ENCODE peak calls at places on chromosomes 6 and 20, in four cellular contexts. G is fibroblast of mammary gland, T is cardiac fibroblast, C is A549. F is an unnamed sample.

GRCh38 chr6:7993952-7994351 is 70.2 kb downstream of the BLOC1S5 start:
- DNase-seq in G (no peak), C (no peak), T (no peak), F (no peak)

GRCh38 chr20:22921595-22922421 is 113.3 kb upstream of the SSTR4 start:
- DNase-seq in T (peak), C (peak), G (peak), F (no peak)

GRCh38 chr20:32089637-32090330 is 19.7 kb upstream of the TM9SF4 start:
- DNase-seq in T (no peak), C (no peak), G (no peak), F (no peak)

GRCh38 chr6:96086745-96087144 is 71.0 kb downstream of the FUT9 start:
- DNase-seq in C (no peak), G (no peak), T (no peak), F (no peak)

GRCh38 chr6:29552512-29553051 is 7.0 kb downstream of the UBD start:
- DNase-seq in T (peak), C (no peak), G (peak), F (no peak)

GRCh38 chr6:10453596-10453995 is 38.7 kb upstream of the TFAP2A start:
- DNase-seq in C (no peak), G (no peak), T (no peak), F (no peak)

GRCh38 chr6:168968228-168968627 is 285.4 kb downstream of the THBS2 start:
- DNase-seq in G (peak), C (no peak), T (peak), F (no peak)

GRCh38 chr6:105890521-105891244 is 195.5 kb upstream of the PRDM1 start:
- DNase-seq in C (no peak), G (no peak), T (no peak), F (no peak)

GRCh38 chr20:10625641-10626040 is 48.2 kb downstream of the JAG1 start:
- DNase-seq in G (no peak), T (no peak), C (no peak), F (no peak)

DNA sequence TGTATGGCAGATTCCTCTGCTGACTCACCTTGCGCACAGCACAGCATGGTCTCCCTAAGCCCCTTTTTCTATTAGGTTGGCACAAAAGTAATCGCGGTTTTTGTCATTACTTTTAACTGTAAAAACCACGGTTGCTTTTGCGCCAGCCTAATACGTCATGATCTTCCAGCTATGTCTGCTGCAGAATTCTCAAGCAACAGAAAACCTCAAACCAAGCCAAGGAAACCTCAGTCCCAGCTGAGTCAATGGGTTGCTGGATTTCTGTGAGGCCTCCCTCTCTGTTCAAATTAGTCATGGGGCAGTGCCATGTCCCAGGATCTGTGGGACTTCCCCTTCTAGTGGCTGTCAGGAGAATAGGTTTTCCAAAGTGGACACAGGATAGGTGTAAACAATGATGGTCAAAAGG is 15.7 kb upstream of the ENPP1 start:
- DNase-seq in C (no peak), T (peak), G (peak), F (no peak)
- TF ChIP-seq CTCF in C (no peak), T (no peak), G (peak), F (no peak)

GRCh38 chr20:58652606-58653303 is 1.7 kb downstream of the STX16 start:
- DNase-seq in T (peak), G (no peak), C (no peak), F (no peak)

GRCh38 chr20:58650776-58651547 is at the start of gene STX16:
- DNase-seq in G (peak), T (peak), C (peak), F (peak)

GRCh38 chr20:58650181-58650775 is 805 bp upstream of the STX16 start:
- DNase-seq in G (no peak), C (no peak), T (no peak), F (no peak)

GRCh38 chr20:58651548-58651822 is 402 bp downstream of the STX16 start:
- DNase-seq in C (no peak), T (no peak), G (no peak), F (peak)

GRCh38 chr20:58651823-58652605 is 931 bp downstream of the STX16 start:
- DNase-seq in T (peak), G (peak), C (peak), F (no peak)
- TF ChIP-seq CTCF in T (peak), G (no peak), C (no peak), F (no peak)

DNA sequence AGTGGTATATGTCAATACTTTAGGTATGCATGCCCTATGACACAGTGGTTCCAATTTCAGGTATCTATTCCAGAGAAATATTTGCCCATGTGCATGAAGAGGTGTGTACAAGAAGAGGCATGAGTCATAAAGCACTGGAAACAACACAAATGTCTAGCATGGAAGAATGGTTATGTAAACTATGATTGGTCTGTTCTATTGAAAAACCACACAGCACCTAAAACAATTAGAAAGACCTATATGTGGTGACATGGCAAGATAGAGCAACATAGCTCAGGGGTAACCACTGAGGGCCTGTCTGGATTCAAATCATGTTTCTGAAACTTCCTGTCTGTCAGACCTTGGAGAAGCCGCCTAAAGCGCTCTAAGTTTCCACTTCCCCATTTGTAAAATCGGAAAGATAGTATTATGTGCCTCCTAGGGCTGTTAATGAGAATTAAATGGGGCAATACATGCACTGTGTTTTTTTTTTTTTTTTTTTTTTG is 76.0 kb upstream of the SHLD1 start:
- DNase-seq in G (peak), C (no peak), T (peak), F (no peak)
- TF ChIP-seq CTCF in G (no peak), C (no peak), T (no peak), F (no peak)

DNA sequence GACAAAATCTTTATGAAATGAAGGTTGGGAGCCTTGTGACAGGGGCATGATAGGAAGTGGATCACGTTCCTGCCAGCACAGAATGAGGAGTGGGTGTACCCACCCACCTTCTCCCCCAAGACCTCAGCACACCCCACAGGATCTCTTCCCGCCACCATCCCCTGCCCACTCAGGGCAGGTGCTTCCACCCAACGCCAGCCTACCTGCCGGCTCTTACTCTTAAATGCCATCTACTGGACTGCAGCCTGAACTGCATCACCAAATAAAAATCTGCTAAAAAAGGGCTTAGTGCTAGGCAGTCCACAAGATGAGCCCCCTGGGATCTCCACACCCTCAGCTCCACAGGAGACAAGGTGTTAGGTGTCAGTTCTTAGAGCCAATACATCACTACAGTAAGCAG is 20.6 kb downstream of the DTNBP1 start:
- DNase-seq in T (no peak), C (no peak), G (no peak), F (no peak)
- TF ChIP-seq CTCF in T (peak), C (no peak), G (peak), F (no peak)

DNA sequence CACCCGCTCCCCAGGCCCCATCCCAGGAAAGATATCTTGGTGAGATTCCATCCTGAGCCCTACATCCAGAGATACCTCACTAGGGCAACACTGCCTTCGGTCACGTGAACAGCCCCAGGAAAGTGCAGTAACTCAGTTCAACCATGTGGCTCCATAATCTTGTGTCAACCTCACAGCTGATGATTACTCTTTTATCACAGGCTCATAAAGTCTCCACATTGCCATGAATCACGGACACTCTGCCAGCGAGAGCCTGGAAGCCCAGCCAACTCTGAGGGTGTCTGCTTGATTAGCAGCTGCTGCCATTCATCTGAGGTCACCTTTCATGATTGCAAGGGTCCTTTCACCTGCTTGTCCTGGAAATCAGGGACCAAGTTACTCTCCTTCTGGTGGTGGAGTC is 175.8 kb upstream of the LRFN2 start:
- DNase-seq in C (no peak), T (no peak), G (no peak), F (no peak)
- TF ChIP-seq CTCF in C (no peak), T (no peak), G (no peak), F (no peak)

GRCh38 chr6:17910178-17910577 is 77.3 kb downstream of the KIF13A start:
- DNase-seq in T (no peak), G (no peak), C (no peak), F (no peak)

GRCh38 chr6:17908831-17909230 is 78.6 kb downstream of the KIF13A start:
- DNase-seq in C (no peak), G (no peak), T (no peak), F (no peak)

GRCh38 chr6:17905611-17906592 is 81.5 kb downstream of the KIF13A start:
- DNase-seq in C (no peak), G (peak), T (peak), F (no peak)

GRCh38 chr6:17904491-17905120 is 82.8 kb downstream of the KIF13A start:
- DNase-seq in G (no peak), C (no peak), T (no peak), F (no peak)

GRCh38 chr6:17907467-17908229 is 79.8 kb downstream of the KIF13A start:
- DNase-seq in C (peak), G (peak), T (peak), F (no peak)
- TF ChIP-seq CTCF in C (peak), G (peak), T (peak), F (no peak)

F was measured in D721Med.